ENCODE peak calls at places on chromosomes 12 and 14, in five cellular contexts. One of them, this sample, is unnamed.

GRCh38 chr12:52461693-52462092 is 9.7 kb upstream of the KRT6B start:
- DNase-seq in heart left ventricle: no peak
- DNase-seq in gastrocnemius medialis: no peak
- DNase-seq in ovary: no peak
- DNase-seq in prostate gland: peak; percentile 19
- DNase-seq in this sample: no peak

GRCh38 chr14:68659021-68659931 is 133.6 kb downstream of the ZFP36L1 start:
- DNase-seq in heart left ventricle: no peak
- DNase-seq in gastrocnemius medialis: no peak
- DNase-seq in ovary: no peak
- DNase-seq in prostate gland: no peak
- DNase-seq in this sample: no peak

GRCh38 chr14:78950654-78951053 is 780.5 kb downstream of the NRXN3 start:
- DNase-seq in heart left ventricle: no peak
- DNase-seq in gastrocnemius medialis: no peak
- DNase-seq in ovary: no peak
- DNase-seq in prostate gland: no peak
- DNase-seq in this sample: no peak

GRCh38 chr14:76467843-76468242 is 91.9 kb downstream of the ESRRB start:
- DNase-seq in heart left ventricle: no peak
- DNase-seq in gastrocnemius medialis: no peak
- DNase-seq in ovary: no peak
- DNase-seq in prostate gland: no peak
- DNase-seq in this sample: no peak

GRCh38 chr12:106601031-106601430 is 18.2 kb downstream of the RFX4 start:
- DNase-seq in heart left ventricle: no peak
- DNase-seq in gastrocnemius medialis: no peak
- DNase-seq in ovary: no peak
- DNase-seq in prostate gland: no peak
- DNase-seq in this sample: no peak

GRCh38 chr12:89247541-89247942 is 104.8 kb downstream of the DUSP6 start:
- DNase-seq in heart left ventricle: no peak
- DNase-seq in gastrocnemius medialis: no peak
- DNase-seq in ovary: no peak
- DNase-seq in prostate gland: no peak
- DNase-seq in this sample: no peak

GRCh38 chr12:62632521-62632920 is 165.9 kb downstream of the MON2 start:
- DNase-seq in heart left ventricle: peak; percentile 73
- DNase-seq in gastrocnemius medialis: peak; percentile 25
- DNase-seq in ovary: peak; percentile 56
- DNase-seq in prostate gland: peak; percentile 22
- DNase-seq in this sample: peak; percentile 89

GRCh38 chr14:20679907-20680306 is 4.5 kb upstream of the RNASE4 start:
- DNase-seq in heart left ventricle: no peak
- DNase-seq in gastrocnemius medialis: no peak
- DNase-seq in ovary: peak; percentile 40
- DNase-seq in prostate gland: no peak
- DNase-seq in this sample: peak; percentile 39

GRCh38 chr12:122837306-122838265 is 2.3 kb downstream of the HIP1R start:
- DNase-seq in heart left ventricle: no peak
- DNase-seq in gastrocnemius medialis: no peak
- DNase-seq in ovary: no peak
- DNase-seq in prostate gland: no peak
- DNase-seq in this sample: peak; percentile 24

GRCh38 chr14:58752782-58753181 is 115.0 kb downstream of the DACT1 start:
- DNase-seq in heart left ventricle: peak; percentile 88
- DNase-seq in gastrocnemius medialis: peak; percentile 53
- DNase-seq in ovary: peak; percentile 69
- DNase-seq in prostate gland: peak; percentile 81
- DNase-seq in this sample: peak; percentile 95

GRCh38 chr12:100593490-100593889 is 20.0 kb downstream of the GAS2L3 start:
- DNase-seq in heart left ventricle: no peak
- DNase-seq in gastrocnemius medialis: no peak
- DNase-seq in ovary: no peak
- DNase-seq in prostate gland: no peak
- DNase-seq in this sample: no peak

GRCh38 chr14:95265106-95266094 is 54.3 kb downstream of the CLMN start:
- DNase-seq in heart left ventricle: no peak
- DNase-seq in gastrocnemius medialis: peak; percentile 43
- DNase-seq in ovary: no peak
- DNase-seq in prostate gland: peak; percentile 84
- DNase-seq in this sample: peak; percentile 43

GRCh38 chr14:36295642-36296627 is 24.5 kb downstream of the MBIP start:
- DNase-seq in heart left ventricle: no peak
- DNase-seq in gastrocnemius medialis: no peak
- DNase-seq in ovary: no peak
- DNase-seq in prostate gland: no peak
- DNase-seq in this sample: no peak

GRCh38 chr12:118377005-118377890 is 893 bp downstream of the SUDS3 start:
- DNase-seq in heart left ventricle: no peak
- DNase-seq in gastrocnemius medialis: no peak
- DNase-seq in ovary: no peak
- DNase-seq in prostate gland: no peak
- DNase-seq in this sample: no peak

GRCh38 chr12:30811966-30812365 is 57.2 kb upstream of the CAPRIN2 start:
- DNase-seq in heart left ventricle: no peak
- DNase-seq in gastrocnemius medialis: no peak
- DNase-seq in ovary: no peak
- DNase-seq in prostate gland: no peak
- DNase-seq in this sample: no peak

GRCh38 chr14:77270361-77271112 is 469 bp downstream of the NGB start:
- DNase-seq in heart left ventricle: no peak
- DNase-seq in gastrocnemius medialis: no peak
- DNase-seq in ovary: no peak
- DNase-seq in prostate gland: no peak
- DNase-seq in this sample: no peak

GRCh38 chr12:105721051-105721825 is 390.7 kb downstream of the C12orf75 start:
- DNase-seq in heart left ventricle: no peak
- DNase-seq in gastrocnemius medialis: no peak
- DNase-seq in ovary: no peak
- DNase-seq in prostate gland: no peak
- DNase-seq in this sample: no peak

GRCh38 chr14:67853207-67853606 is 33.6 kb downstream of the RAD51B start:
- DNase-seq in heart left ventricle: no peak
- DNase-seq in gastrocnemius medialis: no peak
- DNase-seq in ovary: no peak
- DNase-seq in prostate gland: no peak
- DNase-seq in this sample: no peak

DNA sequence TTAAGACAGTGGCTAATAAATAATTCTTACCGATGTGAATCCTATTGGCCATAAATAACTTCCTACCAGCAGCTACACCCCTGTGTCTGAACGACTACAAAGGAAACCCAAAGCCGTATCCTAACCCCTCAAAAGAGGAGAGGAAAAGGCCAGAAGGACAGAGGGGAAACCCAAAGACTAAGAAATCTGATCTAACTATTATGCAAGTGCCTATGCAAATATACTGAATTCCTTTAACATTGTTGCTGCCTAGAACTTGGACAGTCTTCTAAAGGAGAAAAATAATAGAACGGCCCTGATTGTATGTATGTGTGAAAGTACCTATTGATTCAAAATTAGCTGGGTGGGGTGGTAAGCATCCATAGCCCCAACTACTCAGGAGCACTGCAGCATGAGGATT is 988 bp downstream of the PLEKHG7 start:
- DNase-seq in heart left ventricle: no peak
- DNase-seq in gastrocnemius medialis: no peak
- DNase-seq in ovary: no peak
- DNase-seq in prostate gland: no peak
- DNase-seq in this sample: no peak
- H3K4me3 ChIP-seq in heart left ventricle: no peak overlapping the region
- H3K4me3 ChIP-seq in gastrocnemius medialis: no peak overlapping the region
- H3K4me3 ChIP-seq in ovary: no peak overlapping the region
- H3K4me3 ChIP-seq in prostate gland: no peak overlapping the region
- H3K4me3 ChIP-seq in this sample: no peak overlapping the region

DNA sequence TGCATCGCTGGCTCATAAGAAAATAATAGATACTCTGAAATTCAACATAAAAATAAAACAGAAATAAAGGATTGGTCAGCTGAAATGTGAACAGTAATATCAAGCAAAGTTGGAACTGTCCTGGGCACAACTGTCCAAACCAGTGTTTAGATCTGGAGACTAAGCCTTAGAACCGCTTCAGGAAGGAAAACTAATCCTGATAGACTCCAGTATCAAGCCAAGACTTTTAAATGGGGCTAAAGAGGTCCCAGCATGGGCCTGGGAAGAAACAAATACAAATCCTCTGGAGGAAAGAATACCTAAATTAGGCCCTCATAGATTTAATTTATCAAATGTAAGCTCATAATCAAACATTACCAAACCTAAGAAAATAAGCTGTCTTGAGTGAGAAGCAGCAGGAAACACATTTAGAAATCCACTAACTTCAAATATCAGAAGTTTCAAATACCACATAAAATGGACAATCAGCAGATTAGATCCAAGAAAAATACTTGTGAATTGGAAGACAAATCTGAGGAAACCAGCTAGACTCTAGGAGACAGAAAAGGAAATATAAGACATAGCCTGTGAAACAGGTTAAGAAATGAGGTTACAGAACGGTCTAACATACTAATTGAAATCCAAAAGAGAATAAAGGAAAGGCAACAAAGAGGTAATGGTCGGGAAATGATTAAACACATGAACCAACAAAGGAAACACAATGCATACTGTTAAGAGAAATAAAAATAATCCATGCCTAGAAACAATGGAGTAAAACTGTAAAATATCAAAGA is 27.6 kb downstream of the SCAF11 start:
- DNase-seq in heart left ventricle: no peak
- DNase-seq in gastrocnemius medialis: no peak
- DNase-seq in ovary: no peak
- DNase-seq in prostate gland: no peak
- DNase-seq in this sample: no peak
- TF ChIP-seq POLR2A in heart left ventricle: no peak
- TF ChIP-seq POLR2A in gastrocnemius medialis: no peak
- TF ChIP-seq POLR2A in ovary: no peak
- TF ChIP-seq POLR2A in prostate gland: no peak
- TF ChIP-seq POLR2A in this sample: no peak

GRCh38 chr12:572532-572899 is 90.7 kb downstream of the NINJ2 start:
- DNase-seq in heart left ventricle: no peak
- DNase-seq in gastrocnemius medialis: no peak
- DNase-seq in ovary: no peak
- DNase-seq in prostate gland: no peak
- DNase-seq in this sample: no peak
- H3K4me3 ChIP-seq in heart left ventricle: no peak overlapping the region
- H3K4me3 ChIP-seq in gastrocnemius medialis: no peak overlapping the region
- H3K4me3 ChIP-seq in ovary: no peak overlapping the region
- H3K4me3 ChIP-seq in prostate gland: no peak overlapping the region
- H3K4me3 ChIP-seq in this sample: no peak overlapping the region

GRCh38 chr14:91250912-91251311 is 6.4 kb upstream of the GPR68 start:
- DNase-seq in heart left ventricle: no peak
- DNase-seq in gastrocnemius medialis: no peak
- DNase-seq in ovary: no peak
- DNase-seq in prostate gland: no peak
- DNase-seq in this sample: no peak

GRCh38 chr14:91255026-91255695 is 10.7 kb upstream of the GPR68 start:
- DNase-seq in heart left ventricle: no peak
- DNase-seq in gastrocnemius medialis: no peak
- DNase-seq in ovary: no peak
- DNase-seq in prostate gland: no peak
- DNase-seq in this sample: no peak

GRCh38 chr14:91254456-91254855 is 10.0 kb upstream of the GPR68 start:
- DNase-seq in heart left ventricle: no peak
- DNase-seq in gastrocnemius medialis: no peak
- DNase-seq in ovary: no peak
- DNase-seq in prostate gland: no peak
- DNase-seq in this sample: no peak

GRCh38 chr14:91253795-91254323 is 9.4 kb upstream of the GPR68 start:
- DNase-seq in heart left ventricle: no peak
- DNase-seq in gastrocnemius medialis: no peak
- DNase-seq in ovary: no peak
- DNase-seq in prostate gland: no peak
- DNase-seq in this sample: no peak

DNA sequence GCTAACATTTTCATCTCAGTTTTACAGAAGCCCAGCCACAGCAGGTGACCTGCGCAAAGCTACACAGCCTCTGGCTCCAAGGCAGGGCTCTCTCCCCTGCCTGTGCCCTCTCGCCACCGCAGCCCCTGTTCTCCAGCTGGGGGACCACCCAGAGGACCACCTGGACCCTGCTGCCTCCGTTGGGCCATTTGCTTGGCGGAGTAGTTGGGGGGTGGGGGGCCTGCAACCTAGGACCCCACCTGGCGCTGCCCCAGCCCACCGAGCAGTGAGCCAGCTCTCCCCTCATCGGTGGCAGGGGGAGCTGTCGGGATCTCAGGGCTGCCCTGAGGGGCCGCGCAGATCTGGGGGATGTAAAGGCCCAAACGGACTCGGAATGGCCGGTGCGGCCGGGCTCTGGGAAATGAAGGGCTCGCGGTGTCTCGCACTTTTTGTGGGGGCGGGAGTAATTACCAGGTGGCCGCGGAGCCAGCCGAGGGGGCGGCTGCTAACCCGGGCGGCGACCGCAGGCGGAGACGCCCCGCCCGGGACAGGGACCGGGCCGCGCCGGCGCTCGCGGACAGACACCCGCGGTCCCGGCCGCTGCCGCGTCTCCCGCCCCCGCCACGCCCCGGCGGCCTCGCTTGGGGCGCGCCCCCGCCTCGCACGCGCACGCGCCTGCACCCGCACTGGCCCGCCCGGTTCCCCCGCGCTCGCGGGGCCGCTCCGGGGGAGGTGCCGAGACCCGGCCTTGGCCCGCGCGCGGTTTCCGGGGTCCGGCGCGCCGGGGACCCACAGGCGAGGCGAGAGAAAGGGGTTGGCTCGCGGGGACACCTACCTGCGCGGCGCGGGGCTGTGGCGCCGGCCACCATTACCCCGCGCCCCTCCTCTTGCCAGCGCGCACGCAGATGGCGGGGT is 8.6 kb upstream of the GPR68 start:
- DNase-seq in heart left ventricle: peak; percentile 82
- DNase-seq in gastrocnemius medialis: no peak
- DNase-seq in ovary: peak; percentile 63
- DNase-seq in prostate gland: peak; percentile 44
- DNase-seq in this sample: no peak
- TF ChIP-seq POLR2A in heart left ventricle: no peak
- TF ChIP-seq POLR2A in gastrocnemius medialis: no peak
- TF ChIP-seq POLR2A in ovary: no peak
- TF ChIP-seq POLR2A in prostate gland: no peak
- TF ChIP-seq POLR2A in this sample: no peak

DNA sequence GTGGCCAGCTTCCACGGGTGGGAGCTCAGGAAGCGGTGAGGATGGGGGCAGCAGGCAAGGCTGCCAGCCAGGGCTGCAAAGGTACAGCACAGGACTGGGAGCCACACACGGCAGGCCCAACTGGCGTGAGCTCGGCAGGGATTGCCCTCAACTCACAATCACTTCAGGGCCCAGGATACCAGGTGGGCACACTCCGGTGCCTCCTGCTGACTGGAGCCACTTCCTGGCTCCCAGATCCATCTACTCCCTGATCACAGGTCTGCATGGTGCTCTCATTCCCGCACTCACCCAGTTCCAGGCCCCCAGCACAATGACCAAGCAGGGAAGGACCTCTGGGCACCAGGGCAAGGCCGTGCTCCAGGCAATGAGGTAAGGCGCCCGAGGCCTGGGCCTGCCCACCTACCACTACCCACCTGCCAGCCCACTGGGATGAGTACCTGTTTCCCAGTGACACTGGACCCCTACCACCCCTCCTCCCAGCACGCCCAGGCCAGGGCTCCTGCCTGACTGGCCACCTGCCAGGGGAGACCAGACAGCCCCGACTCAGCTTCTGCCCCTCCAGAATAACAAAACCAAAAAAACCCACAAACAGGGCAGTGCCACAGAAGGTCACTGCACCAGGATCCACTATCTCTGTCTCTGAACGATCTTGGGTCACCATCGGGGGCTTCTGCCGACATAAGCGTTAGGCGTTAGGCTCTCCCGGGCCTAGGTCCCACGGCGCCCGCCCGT is 1.8 kb downstream of the JAG2 start:
- DNase-seq in heart left ventricle: no peak
- DNase-seq in gastrocnemius medialis: peak; percentile 23
- DNase-seq in ovary: no peak
- DNase-seq in prostate gland: no peak
- DNase-seq in this sample: no peak
- H3K4me3 ChIP-seq in heart left ventricle: peak overlapping the region; percentile 68
- H3K4me3 ChIP-seq in gastrocnemius medialis: peak overlapping the region; percentile 18
- H3K4me3 ChIP-seq in ovary: no peak overlapping the region
- H3K4me3 ChIP-seq in prostate gland: peak overlapping the region; percentile 1
- H3K4me3 ChIP-seq in this sample: no peak overlapping the region

This sample was measured in lower leg skin.